ENCODE peak calls at places on chromosome 13, in eight cellular contexts. One of them, this sample, is unnamed.

GRCh38 chr13:51230473-51231105 is 8.4 kb downstream of the FAM124A start:
- DNase-seq in mammary epithelial cell: no peak
- DNase-seq in activated T-cell treated with anti-CD3 and anti-CD28 coated beads for 4 hours: no peak
- DNase-seq in stimulated activated CD8-positive, alpha-beta memory T cell treated with anti-CD3 and anti-CD28 coated beads, Interleukin-12 subunit alpha, Interleukin-12 subunit beta, amount 100 ng/mL, for 4 hours: no peak
- DNase-seq in nephron progenitor cell: no peak
- DNase-seq in naive thymus-derived CD8-positive, alpha-beta T cell: no peak
- DNase-seq in HFF-Myc: no peak
- DNase-seq in activated CD8-positive, alpha-beta memory T cell treated with anti-CD3 and anti-CD28 coated beads for 4 hours: no peak
- DNase-seq in this sample: no peak

GRCh38 chr13:35388979-35389378 is 87.5 kb downstream of the MAB21L1 start:
- DNase-seq in mammary epithelial cell: no peak
- DNase-seq in activated T-cell treated with anti-CD3 and anti-CD28 coated beads for 4 hours: no peak
- DNase-seq in stimulated activated CD8-positive, alpha-beta memory T cell treated with anti-CD3 and anti-CD28 coated beads, Interleukin-12 subunit alpha, Interleukin-12 subunit beta, amount 100 ng/mL, for 4 hours: no peak
- DNase-seq in nephron progenitor cell: no peak
- DNase-seq in naive thymus-derived CD8-positive, alpha-beta T cell: no peak
- DNase-seq in HFF-Myc: peak; percentile 24
- DNase-seq in activated CD8-positive, alpha-beta memory T cell treated with anti-CD3 and anti-CD28 coated beads for 4 hours: no peak
- DNase-seq in this sample: no peak

GRCh38 chr13:57286511-57287098 is 119.6 kb downstream of the PRR20E start:
- DNase-seq in mammary epithelial cell: no peak
- DNase-seq in activated T-cell treated with anti-CD3 and anti-CD28 coated beads for 4 hours: no peak
- DNase-seq in stimulated activated CD8-positive, alpha-beta memory T cell treated with anti-CD3 and anti-CD28 coated beads, Interleukin-12 subunit alpha, Interleukin-12 subunit beta, amount 100 ng/mL, for 4 hours: no peak
- DNase-seq in nephron progenitor cell: no peak
- DNase-seq in naive thymus-derived CD8-positive, alpha-beta T cell: no peak
- DNase-seq in HFF-Myc: no peak
- DNase-seq in activated CD8-positive, alpha-beta memory T cell treated with anti-CD3 and anti-CD28 coated beads for 4 hours: no peak
- DNase-seq in this sample: no peak

GRCh38 chr13:79290595-79291244 is 115.3 kb downstream of the RBM26 start:
- DNase-seq in mammary epithelial cell: no peak
- DNase-seq in activated T-cell treated with anti-CD3 and anti-CD28 coated beads for 4 hours: no peak
- DNase-seq in stimulated activated CD8-positive, alpha-beta memory T cell treated with anti-CD3 and anti-CD28 coated beads, Interleukin-12 subunit alpha, Interleukin-12 subunit beta, amount 100 ng/mL, for 4 hours: no peak
- DNase-seq in nephron progenitor cell: no peak
- DNase-seq in naive thymus-derived CD8-positive, alpha-beta T cell: no peak
- DNase-seq in HFF-Myc: no peak
- DNase-seq in activated CD8-positive, alpha-beta memory T cell treated with anti-CD3 and anti-CD28 coated beads for 4 hours: no peak
- DNase-seq in this sample: no peak

GRCh38 chr13:55576389-55576788 is 1564.3 kb upstream of the PRR20A start:
- DNase-seq in mammary epithelial cell: no peak
- DNase-seq in activated T-cell treated with anti-CD3 and anti-CD28 coated beads for 4 hours: no peak
- DNase-seq in stimulated activated CD8-positive, alpha-beta memory T cell treated with anti-CD3 and anti-CD28 coated beads, Interleukin-12 subunit alpha, Interleukin-12 subunit beta, amount 100 ng/mL, for 4 hours: no peak
- DNase-seq in nephron progenitor cell: no peak
- DNase-seq in naive thymus-derived CD8-positive, alpha-beta T cell: no peak
- DNase-seq in HFF-Myc: no peak
- DNase-seq in activated CD8-positive, alpha-beta memory T cell treated with anti-CD3 and anti-CD28 coated beads for 4 hours: no peak
- DNase-seq in this sample: no peak

GRCh38 chr13:43489168-43489730 is 297.5 kb downstream of the ENOX1 start:
- DNase-seq in mammary epithelial cell: no peak
- DNase-seq in activated T-cell treated with anti-CD3 and anti-CD28 coated beads for 4 hours: no peak
- DNase-seq in stimulated activated CD8-positive, alpha-beta memory T cell treated with anti-CD3 and anti-CD28 coated beads, Interleukin-12 subunit alpha, Interleukin-12 subunit beta, amount 100 ng/mL, for 4 hours: no peak
- DNase-seq in nephron progenitor cell: no peak
- DNase-seq in naive thymus-derived CD8-positive, alpha-beta T cell: no peak
- DNase-seq in HFF-Myc: peak; percentile 22
- DNase-seq in activated CD8-positive, alpha-beta memory T cell treated with anti-CD3 and anti-CD28 coated beads for 4 hours: no peak
- DNase-seq in this sample: no peak

GRCh38 chr13:95714142-95714832 is 37.3 kb downstream of the DNAJC3 start:
- DNase-seq in mammary epithelial cell: peak; percentile 89
- DNase-seq in activated T-cell treated with anti-CD3 and anti-CD28 coated beads for 4 hours: no peak
- DNase-seq in stimulated activated CD8-positive, alpha-beta memory T cell treated with anti-CD3 and anti-CD28 coated beads, Interleukin-12 subunit alpha, Interleukin-12 subunit beta, amount 100 ng/mL, for 4 hours: no peak
- DNase-seq in nephron progenitor cell: no peak
- DNase-seq in naive thymus-derived CD8-positive, alpha-beta T cell: no peak
- DNase-seq in HFF-Myc: no peak
- DNase-seq in activated CD8-positive, alpha-beta memory T cell treated with anti-CD3 and anti-CD28 coated beads for 4 hours: no peak
- DNase-seq in this sample: no peak

GRCh38 chr13:47033216-47033615 is 136.4 kb upstream of the HTR2A start:
- DNase-seq in mammary epithelial cell: peak; percentile 10
- DNase-seq in activated T-cell treated with anti-CD3 and anti-CD28 coated beads for 4 hours: no peak
- DNase-seq in stimulated activated CD8-positive, alpha-beta memory T cell treated with anti-CD3 and anti-CD28 coated beads, Interleukin-12 subunit alpha, Interleukin-12 subunit beta, amount 100 ng/mL, for 4 hours: no peak
- DNase-seq in nephron progenitor cell: no peak
- DNase-seq in naive thymus-derived CD8-positive, alpha-beta T cell: no peak
- DNase-seq in HFF-Myc: no peak
- DNase-seq in activated CD8-positive, alpha-beta memory T cell treated with anti-CD3 and anti-CD28 coated beads for 4 hours: no peak
- DNase-seq in this sample: no peak

GRCh38 chr13:102799544-102800144 is 725 bp downstream of the BIVM start:
- DNase-seq in mammary epithelial cell: peak; percentile 41
- DNase-seq in activated T-cell treated with anti-CD3 and anti-CD28 coated beads for 4 hours: no peak
- DNase-seq in stimulated activated CD8-positive, alpha-beta memory T cell treated with anti-CD3 and anti-CD28 coated beads, Interleukin-12 subunit alpha, Interleukin-12 subunit beta, amount 100 ng/mL, for 4 hours: no peak
- DNase-seq in nephron progenitor cell: peak; percentile 58
- DNase-seq in naive thymus-derived CD8-positive, alpha-beta T cell: no peak
- DNase-seq in HFF-Myc: no peak
- DNase-seq in activated CD8-positive, alpha-beta memory T cell treated with anti-CD3 and anti-CD28 coated beads for 4 hours: no peak
- DNase-seq in this sample: no peak

GRCh38 chr13:106532111-106532929 is 3.1 kb downstream of the EFNB2 start:
- DNase-seq in mammary epithelial cell: peak; percentile 37
- DNase-seq in activated T-cell treated with anti-CD3 and anti-CD28 coated beads for 4 hours: no peak
- DNase-seq in stimulated activated CD8-positive, alpha-beta memory T cell treated with anti-CD3 and anti-CD28 coated beads, Interleukin-12 subunit alpha, Interleukin-12 subunit beta, amount 100 ng/mL, for 4 hours: no peak
- DNase-seq in nephron progenitor cell: no peak
- DNase-seq in naive thymus-derived CD8-positive, alpha-beta T cell: no peak
- DNase-seq in HFF-Myc: no peak
- DNase-seq in activated CD8-positive, alpha-beta memory T cell treated with anti-CD3 and anti-CD28 coated beads for 4 hours: no peak
- DNase-seq in this sample: no peak